ENCODE peak calls at places on chromosomes 16 and 17, in eight cellular contexts. E is A549, O is NB4, P is heart left ventricle, V is GM12892, K is IMR-90, N is ovary, D is stomach. I is an unnamed sample.

GRCh38 chr16:84226026-84226425 is 13.8 kb downstream of the KCNG4 start:
- DNase-seq in E (no peak), O (no peak), P (no peak), V (no peak), K (no peak), N (no peak), D (no peak), I (no peak)

GRCh38 chr17:13939222-13939621 is 130.1 kb upstream of the COX10 start:
- DNase-seq in E (no peak), O (no peak), P (no peak), V (no peak), K (no peak), N (no peak), D (no peak), I (no peak)

GRCh38 chr16:66483689-66484452 is 56.8 kb downstream of the BEAN1 start:
- DNase-seq in E (peak), O (peak), P (peak), V (peak), K (peak), N (peak), D (peak), I (peak)

GRCh38 chr16:67372664-67373063 is 20.6 kb downstream of the TPPP3 start:
- DNase-seq in E (no peak), O (peak), P (no peak), V (no peak), K (peak), N (no peak), D (no peak), I (no peak)

GRCh38 chr16:73951541-73951940 is 345.1 kb upstream of the PSMD7 start:
- DNase-seq in E (no peak), O (no peak), P (peak), V (no peak), K (peak), N (no peak), D (no peak), I (no peak)

GRCh38 chr17:66665194-66665593 is 169.7 kb upstream of the CACNG5 start:
- DNase-seq in E (no peak), O (no peak), P (no peak), V (no peak), K (peak), N (no peak), D (no peak), I (no peak)

GRCh38 chr16:31093132-31093703 is 1.4 kb downstream of the VKORC1 start:
- DNase-seq in E (no peak), O (peak), P (peak), V (no peak), K (peak), N (no peak), D (no peak), I (no peak)

GRCh38 chr17:50037321-50038107 is 18.4 kb upstream of the ITGA3 start:
- DNase-seq in E (no peak), O (no peak), P (peak), V (no peak), K (peak), N (peak), D (peak), I (peak)

GRCh38 chr17:382644-383533 is 30.3 kb upstream of the RPH3AL start:
- DNase-seq in E (peak), O (peak), P (peak), V (no peak), K (peak), N (no peak), D (no peak), I (no peak)

GRCh38 chr17:79065105-79065670 is 9.4 kb upstream of the ENGASE start:
- DNase-seq in E (peak), O (peak), P (no peak), V (no peak), K (peak), N (peak), D (peak), I (no peak)

GRCh38 chr16:58128721-58129096 is 472 bp downstream of the CFAP20 start:
- DNase-seq in E (no peak), O (peak), P (no peak), V (peak), K (no peak), N (no peak), D (no peak), I (no peak)

GRCh38 chr17:80833952-80834895 is 157.4 kb upstream of the CHMP6 start:
- DNase-seq in E (no peak), O (no peak), P (peak), V (no peak), K (peak), N (peak), D (no peak), I (no peak)

GRCh38 chr16:57862698-57863433 is 60.6 kb upstream of the KIFC3 start:
- DNase-seq in E (peak), O (no peak), P (no peak), V (no peak), K (no peak), N (no peak), D (no peak), I (no peak)

GRCh38 chr17:19904924-19905323 is 37.2 kb upstream of the ULK2 start:
- DNase-seq in E (no peak), O (no peak), P (peak), V (no peak), K (no peak), N (no peak), D (no peak), I (no peak)

GRCh38 chr16:2237552-2238395 is 1.5 kb downstream of the DNASE1L2 start:
- DNase-seq in E (no peak), O (no peak), P (no peak), V (no peak), K (no peak), N (no peak), D (no peak), I (no peak)

GRCh38 chr16:53078247-53078646 is 23.5 kb downstream of the CHD9 start:
- DNase-seq in E (no peak), O (no peak), P (no peak), V (no peak), K (no peak), N (no peak), D (no peak), I (no peak)

GRCh38 chr16:10255728-10256127 is 73.5 kb upstream of the GRIN2A start:
- DNase-seq in E (no peak), O (no peak), P (no peak), V (no peak), K (no peak), N (no peak), D (no peak), I (no peak)

GRCh38 chr17:6427284-6427781 is 7.6 kb downstream of the AIPL1 start:
- DNase-seq in E (no peak), O (peak), P (no peak), V (peak), K (peak), N (no peak), D (no peak), I (no peak)

GRCh38 chr17:20294120-20294519 is 173.2 kb downstream of the LGALS9B start:
- DNase-seq in E (no peak), O (no peak), P (no peak), V (no peak), K (no peak), N (no peak), D (no peak), I (no peak)

GRCh38 chr16:66274335-66275110 is 92.0 kb upstream of the CDH5 start:
- DNase-seq in E (peak), O (peak), P (no peak), V (no peak), K (peak), N (no peak), D (no peak), I (peak)

GRCh38 chr16:31128711-31129567 is 6.6 kb downstream of the PRSS8 start:
- DNase-seq in E (no peak), O (peak), P (no peak), V (no peak), K (no peak), N (no peak), D (peak), I (no peak)

GRCh38 chr17:49201481-49201927 is 8.9 kb downstream of the GNGT2 start:
- DNase-seq in E (no peak), O (no peak), P (no peak), V (no peak), K (peak), N (no peak), D (no peak), I (no peak)

DNA sequence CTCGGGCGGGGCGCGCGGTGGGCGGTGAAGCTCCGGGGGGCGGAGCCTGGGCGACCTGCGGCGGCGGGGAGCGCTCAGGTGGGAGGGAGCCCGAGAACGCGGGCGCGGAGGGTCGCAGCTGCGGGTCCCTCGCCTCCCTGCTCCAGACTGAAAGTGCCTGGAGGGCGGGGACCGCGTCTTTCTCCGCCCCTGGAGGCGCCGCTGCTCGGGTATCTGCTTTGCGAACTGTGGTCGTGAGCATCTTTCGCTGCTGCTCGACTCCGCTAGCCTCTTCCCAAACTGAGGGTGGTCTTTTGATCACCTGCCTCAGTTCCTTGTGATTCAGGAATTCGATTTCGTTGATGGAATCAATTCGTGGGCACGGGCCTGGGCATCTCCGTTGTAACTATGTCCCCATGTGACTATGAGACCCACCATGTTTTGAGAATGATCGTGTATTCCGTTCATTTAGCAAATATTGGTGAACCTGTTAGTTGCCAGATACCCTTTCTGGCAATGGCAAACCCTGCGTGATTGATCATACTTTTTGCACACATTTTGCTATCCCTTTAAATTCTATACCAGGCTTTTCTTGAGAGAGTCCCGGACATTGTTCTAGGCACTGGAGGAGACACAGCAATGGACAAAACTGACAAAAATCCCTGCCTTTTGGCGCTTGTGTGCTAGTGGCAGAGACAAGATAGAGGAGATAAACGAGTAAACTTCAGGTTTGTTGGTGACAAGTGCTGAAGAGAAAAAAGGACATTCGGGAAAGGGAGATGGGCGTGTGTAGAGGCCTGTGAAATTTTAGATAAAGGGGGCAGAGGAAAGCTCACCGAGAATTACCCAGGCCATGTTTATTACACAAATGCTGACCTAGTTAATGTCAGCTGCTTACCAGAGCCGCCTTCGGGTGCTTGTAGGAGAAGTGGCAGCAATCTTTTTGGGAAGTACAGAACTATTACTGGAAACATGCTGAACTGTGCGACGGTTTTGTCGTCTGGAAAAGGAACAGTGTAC is 913 bp downstream of the UTP18 start:
- DNase-seq in E (peak), O (peak), P (peak), V (peak), K (no peak), N (peak), D (peak), I (peak)
- TF ChIP-seq POLR2A in E (no peak), O (no peak), P (no peak), V (no peak), K (no peak), N (no peak), D (no peak), I (no peak)

DNA sequence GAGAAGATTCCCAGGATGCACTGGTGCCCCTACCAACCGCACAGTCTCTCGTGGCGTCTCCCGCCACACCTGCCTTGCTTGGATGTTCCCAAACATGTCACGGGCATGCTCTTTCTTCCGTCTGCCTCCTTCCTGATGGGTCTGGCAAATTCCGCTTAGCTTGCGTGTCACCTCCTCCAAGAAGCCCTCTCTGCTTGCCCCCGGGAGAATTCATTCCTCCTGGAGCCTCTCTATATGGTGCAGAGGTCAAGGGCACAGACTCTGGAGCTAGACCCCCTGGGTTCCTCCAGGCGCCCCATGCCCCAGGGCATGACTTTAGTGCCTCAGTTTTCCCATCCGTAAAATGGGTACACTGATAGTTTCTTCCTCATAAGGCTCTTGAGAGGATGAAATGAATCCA is 21.1 kb downstream of the LITAF start:
- DNase-seq in E (no peak), O (no peak), P (no peak), V (no peak), K (no peak), N (no peak), D (no peak), I (no peak)
- TF ChIP-seq POLR2A in E (no peak), O (no peak), P (no peak), V (no peak), K (no peak), N (no peak), D (no peak), I (no peak)

DNA sequence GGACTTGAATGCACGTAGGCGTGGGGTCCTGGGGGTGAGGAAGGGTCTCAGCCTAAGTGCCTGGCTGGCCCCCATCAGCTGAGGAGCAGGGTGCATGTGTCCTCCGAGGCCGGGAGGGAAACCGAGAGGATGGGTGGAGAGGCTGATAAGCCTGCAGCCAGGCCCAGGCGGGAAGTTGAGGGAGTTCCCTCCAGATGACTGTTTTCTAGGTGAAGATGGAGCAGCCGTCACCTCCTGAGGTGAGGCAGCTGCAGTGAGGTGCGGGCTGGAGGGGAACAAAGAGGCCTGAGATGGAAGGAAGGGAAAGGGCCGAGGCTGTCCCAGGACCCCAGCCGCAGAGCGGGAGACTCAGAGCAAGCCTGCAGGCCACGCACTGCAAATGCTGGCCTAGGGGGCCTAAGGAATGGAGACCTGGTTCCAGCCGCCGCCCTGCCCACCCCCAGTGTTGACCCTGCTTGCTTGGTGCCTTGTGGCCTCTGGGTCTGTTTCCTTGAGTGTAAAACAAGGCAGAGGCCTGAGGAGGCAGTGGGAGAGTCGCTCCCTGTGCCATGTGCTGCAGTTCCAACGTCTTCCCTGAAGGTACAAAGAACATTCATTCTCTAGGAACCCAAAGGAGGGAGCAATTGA is 3.0 kb downstream of the PECAM1 start:
- DNase-seq in E (no peak), O (no peak), P (peak), V (no peak), K (no peak), N (no peak), D (no peak), I (no peak)
- TF ChIP-seq POLR2A in E (no peak), O (no peak), P (peak), V (no peak), K (no peak), N (no peak), D (no peak), I (no peak)

DNA sequence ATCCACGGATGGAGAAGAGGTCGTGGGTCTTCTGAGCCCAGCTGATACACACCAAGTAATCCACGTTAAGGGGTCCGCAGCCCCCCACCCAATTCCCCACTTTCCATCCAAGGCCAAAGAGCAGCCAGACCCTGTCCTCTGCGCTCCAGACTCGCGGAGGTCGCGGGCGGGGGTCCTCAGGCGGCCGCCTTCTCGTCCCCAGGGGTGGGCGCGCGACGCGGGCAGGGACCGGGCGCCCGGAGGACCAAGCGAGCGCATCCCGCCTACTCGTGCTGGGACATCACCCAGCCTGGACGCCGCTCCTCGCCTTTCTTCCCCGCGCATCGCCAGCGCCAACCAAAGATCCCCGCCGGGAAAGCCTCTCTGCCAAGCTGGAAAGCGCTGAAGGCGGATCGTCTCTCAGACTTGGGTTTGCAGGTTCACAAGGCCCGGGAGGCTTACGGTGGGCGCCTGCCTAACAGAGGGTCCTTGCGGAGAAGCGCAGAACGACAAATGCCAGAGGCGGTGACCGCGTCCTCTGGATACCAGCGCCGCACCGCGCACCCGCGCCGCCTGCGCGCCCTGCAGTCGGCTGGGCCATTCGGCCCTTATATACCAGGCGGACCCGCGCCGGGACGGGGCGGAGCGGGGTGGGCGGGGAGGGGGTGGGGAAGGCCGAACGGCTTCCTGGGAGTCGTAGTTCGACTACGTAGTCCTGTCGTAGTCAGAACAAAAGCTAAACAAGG is 471.6 kb downstream of the SOX9 start:
- DNase-seq in E (peak), O (peak), P (peak), V (peak), K (peak), N (peak), D (peak), I (peak)
- TF ChIP-seq POLR2A in E (peak), O (no peak), P (peak), V (peak), K (peak), N (no peak), D (no peak), I (peak)

GRCh38 chr16:69566437-69567030 is 768 bp downstream of the NFAT5 start:
- DNase-seq in E (peak), O (peak), P (peak), V (peak), K (peak), N (peak), D (peak), I (peak)
- TF ChIP-seq POLR2A in E (peak), O (no peak), P (no peak), V (no peak), K (no peak), N (no peak), D (no peak), I (no peak)